ENCODE peak calls at places on chromosome 4, in five cellular contexts. O is HT-29, J is left ventricle myocardium superior, F is iPS-NIHi11, Y is foreskin melanocyte. G is an unnamed sample.

GRCh38 chr4:27861381-27861787 is 1000.7 kb downstream of the STIM2 start:
- DNase-seq in J (no peak), Y (peak), O (peak), F (peak), G (peak)

GRCh38 chr4:152352645-152353116 is 183.2 kb downstream of the FBXW7 start:
- DNase-seq in O (no peak), Y (peak), F (peak), J (peak), G (peak)

GRCh38 chr4:101356928-101357327 is 9.6 kb upstream of the PPP3CA start:
- DNase-seq in J (no peak), O (peak), F (peak), Y (peak), G (no peak)

GRCh38 chr4:54813674-54814073 is 155.9 kb downstream of the KIT start:
- DNase-seq in Y (no peak), O (no peak), F (no peak), J (no peak), G (no peak)

GRCh38 chr4:121088867-121089266 is 16.5 kb upstream of the NDNF start:
- DNase-seq in J (no peak), O (no peak), F (no peak), Y (no peak), G (no peak)

GRCh38 chr4:109953556-109953955 is 40.9 kb downstream of the EGF start:
- DNase-seq in J (no peak), F (no peak), Y (no peak), O (no peak), G (no peak)

GRCh38 chr4:76977731-76978350 is 28.3 kb downstream of the SEPTIN11 start:
- DNase-seq in F (no peak), Y (peak), O (peak), J (no peak), G (no peak)

GRCh38 chr4:169121920-169122319 is 111.9 kb upstream of the CBR4 start:
- DNase-seq in J (no peak), F (no peak), O (no peak), Y (no peak), G (no peak)

GRCh38 chr4:79682801-79683217 is 274.8 kb upstream of the GK2 start:
- DNase-seq in J (peak), O (no peak), F (peak), Y (no peak), G (no peak)

GRCh38 chr4:146472404-146472803 is 49.3 kb downstream of the SLC10A7 start:
- DNase-seq in F (peak), O (no peak), J (no peak), Y (no peak), G (no peak)

GRCh38 chr4:93396274-93396673 is 432.3 kb upstream of the ATOH1 start:
- DNase-seq in F (no peak), Y (peak), J (no peak), O (no peak), G (no peak)

GRCh38 chr4:125317526-125317880 is 2.7 kb downstream of the FAT4 start:
- DNase-seq in Y (no peak), J (peak), O (no peak), F (peak), G (no peak)

GRCh38 chr4:20356565-20356964 is 104.9 kb downstream of the SLIT2 start:
- DNase-seq in Y (no peak), O (no peak), F (peak), J (no peak), G (no peak)

GRCh38 chr4:159227378-159227777 is 124.5 kb downstream of the RAPGEF2 start:
- DNase-seq in Y (no peak), O (no peak), J (no peak), F (no peak), G (no peak)

GRCh38 chr4:56861365-56861764 is 39.9 kb upstream of the SPINK2 start:
- DNase-seq in F (peak), Y (no peak), J (no peak), O (no peak), G (peak)